ENCODE peak calls at places on chromosomes 3 and 15, in five cellular contexts. D is HCT116, F is HepG2, G is heart left ventricle, E is IMR-90. I is an unnamed sample.
A peak's percentile ranks its signal among the peaks of the same experiment; 100 is the strongest.

GRCh38 chr3:71237661-71238060 is 345.9 kb downstream of the FOXP1 start:
- DNase-seq in D (no peak), F (no peak), G (no peak), E (no peak), I (no peak)

GRCh38 chr3:39028466-39028865 is 23.3 kb downstream of the SCN11A start:
- DNase-seq in D (no peak), F (no peak), G (no peak), E (no peak), I (no peak)

GRCh38 chr3:184260571-184261269 is 633 bp downstream of the CAMK2N2 start:
- DNase-seq in D (no peak), F (no peak), G (no peak), E (no peak), I (no peak)

GRCh38 chr15:74725241-74725774 is at the start of gene CYP1A1:
- DNase-seq in D (no peak), F (no peak), G (no peak), E (no peak), I (no peak)

GRCh38 chr3:25775936-25776335 is 7.3 kb downstream of the NGLY1 start:
- DNase-seq in D (no peak), F (no peak), G (no peak), E (no peak), I (no peak)

GRCh38 chr3:194675680-194676079 is 3.7 kb upstream of the LSG1 start:
- DNase-seq in D (no peak), F (no peak), G (no peak), E (no peak), I (no peak)

GRCh38 chr15:40190591-40190990 is 29.7 kb downstream of the BUB1B start:
- DNase-seq in D (no peak), F (no peak), G (no peak), E (peak; percentile 83), I (no peak)

GRCh38 chr15:38440353-38441129 is 13.4 kb upstream of the FAM98B start:
- DNase-seq in D (peak; percentile 47), F (peak; percentile 75), G (peak; percentile 16), E (peak; percentile 62), I (no peak)

GRCh38 chr15:74158855-74159650 is 14.5 kb upstream of the ISLR start:
- DNase-seq in D (no peak), F (no peak), G (no peak), E (no peak), I (no peak)

GRCh38 chr3:178916223-178916622 is 155.4 kb downstream of the ZMAT3 start:
- DNase-seq in D (no peak), F (no peak), G (no peak), E (no peak), I (no peak)

GRCh38 chr3:17014734-17015133 is 130.0 kb downstream of the PLCL2 start:
- DNase-seq in D (no peak), F (no peak), G (no peak), E (no peak), I (no peak)

GRCh38 chr3:127720985-127721384 is 48.2 kb downstream of the ABTB1 start:
- DNase-seq in D (no peak), F (no peak), G (no peak), E (no peak), I (no peak)

GRCh38 chr3:87128006-87128405 is 99.1 kb upstream of the CHMP2B start:
- DNase-seq in D (no peak), F (no peak), G (no peak), E (no peak), I (no peak)

GRCh38 chr3:112459750-112460149 is 39.5 kb downstream of the BTLA start:
- DNase-seq in D (no peak), F (no peak), G (no peak), E (no peak), I (no peak)

GRCh38 chr3:170033489-170033888 is 4.3 kb upstream of the GPR160 start:
- DNase-seq in D (no peak), F (no peak), G (no peak), E (no peak), I (peak; percentile 64)

GRCh38 chr3:53750253-53751210 is 95.7 kb downstream of the CHDH start:
- DNase-seq in D (no peak), F (no peak), G (peak; percentile 25), E (no peak), I (peak; percentile 19)

GRCh38 chr15:32778391-32779176 is 60.8 kb downstream of the GREM1 start:
- DNase-seq in D (no peak), F (no peak), G (no peak), E (no peak), I (no peak)

GRCh38 chr3:45997942-45998341 is 2.3 kb upstream of the FYCO1 start:
- DNase-seq in D (no peak), F (no peak), G (no peak), E (no peak), I (no peak)

GRCh38 chr3:45992820-45993219 is 2.8 kb downstream of the FYCO1 start:
- DNase-seq in D (no peak), F (no peak), G (no peak), E (peak; percentile 63), I (no peak)

GRCh38 chr3:45993421-45994027 is 2.1 kb downstream of the FYCO1 start:
- DNase-seq in D (no peak), F (no peak), G (no peak), E (no peak), I (no peak)

GRCh38 chr3:45994661-45995369 is 809 bp downstream of the FYCO1 start:
- DNase-seq in D (no peak), F (peak; percentile 7), G (peak; percentile 17), E (no peak), I (peak; percentile 57)

DNA sequence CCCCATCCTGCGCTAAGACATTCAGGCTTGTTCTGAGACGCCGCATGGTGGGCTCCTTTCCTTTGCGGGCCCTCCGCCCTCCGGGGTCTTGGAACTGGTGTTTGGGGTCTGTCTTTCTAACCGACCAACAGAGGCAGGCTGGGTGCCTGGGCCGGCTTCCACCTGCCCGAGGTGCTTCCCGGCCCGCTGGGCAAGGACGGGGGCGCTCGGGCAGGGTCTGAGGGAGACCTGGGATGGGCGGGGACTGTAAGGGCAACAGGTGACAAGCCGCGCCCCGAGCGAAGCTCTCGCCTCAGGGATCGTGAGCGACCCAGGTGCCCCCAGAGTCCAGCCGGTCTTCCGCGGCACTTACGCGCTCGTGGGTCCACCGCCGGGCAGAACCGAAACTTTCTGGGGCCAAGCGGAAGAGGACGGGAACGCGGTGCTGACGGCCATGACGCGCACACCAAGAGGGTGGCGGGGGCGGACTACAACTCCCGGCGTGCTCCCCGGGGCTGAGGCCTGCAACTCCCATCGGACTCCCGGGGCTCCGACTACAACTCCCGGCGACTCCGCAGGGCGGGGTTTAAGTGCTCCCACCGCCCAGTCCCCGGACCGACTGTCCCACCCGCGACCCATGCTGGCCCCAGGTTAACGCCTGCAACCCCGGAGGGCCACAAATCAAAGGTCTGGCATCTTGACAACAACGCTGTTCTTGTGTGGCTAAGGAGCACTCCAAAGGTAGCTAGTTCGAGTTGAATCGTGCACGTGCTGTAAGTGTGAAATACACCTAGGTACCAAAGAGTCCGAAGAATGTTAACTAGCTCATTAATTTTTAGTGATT is at the start of gene FYCO1:
- DNase-seq in D (peak; percentile 76), F (peak; percentile 78), G (peak; percentile 96), E (peak; percentile 86), I (peak; percentile 95)
- TF ChIP-seq POLR2A in D (no peak), F (peak; percentile 84), G (peak; percentile 77), E (peak; percentile 28), I (peak; percentile 35)

GRCh38 chr3:148074916-148075315 is 622.8 kb upstream of the AGTR1 start:
- DNase-seq in D (no peak), F (no peak), G (no peak), E (no peak), I (no peak)
- H3K9me3 ChIP-seq in D (no peaks in the 10 kb centered on the region), F (no peaks in the 10 kb centered on the region), G (no peaks in the 10 kb centered on the region), E (no peaks in the 10 kb centered on the region), I (no peaks in the 10 kb centered on the region)

GRCh38 chr15:92810418-92811138 is 89.5 kb upstream of the CHD2 start:
- DNase-seq in D (no peak), F (no peak), G (peak; percentile 75), E (peak; percentile 78), I (peak; percentile 52)

GRCh38 chr15:92808611-92809063 is 91.5 kb upstream of the CHD2 start:
- DNase-seq in D (no peak), F (no peak), G (peak; percentile 59), E (peak; percentile 43), I (no peak)

GRCh38 chr15:92807971-92808571 is 92.1 kb upstream of the CHD2 start:
- DNase-seq in D (no peak), F (no peak), G (no peak), E (no peak), I (peak; percentile 21)

GRCh38 chr15:92809880-92810361 is 90.2 kb upstream of the CHD2 start:
- DNase-seq in D (no peak), F (no peak), G (no peak), E (peak; percentile 68), I (peak; percentile 56)

GRCh38 chr15:92809064-92809879 is 90.9 kb upstream of the CHD2 start:
- DNase-seq in D (peak; percentile 83), F (peak; percentile 95), G (peak; percentile 99), E (peak; percentile 96), I (peak; percentile 99)
- TF ChIP-seq POLR2A in D (peak; percentile 79), F (peak; percentile 84), G (peak; percentile 75), E (peak; percentile 71), I (peak; percentile 43)

GRCh38 chr15:25238126-25238525 is 200.7 kb downstream of the UBE3A start:
- DNase-seq in D (no peak), F (no peak), G (no peak), E (no peak), I (no peak)
- H3K9me3 ChIP-seq in D (peaks cover 4% of the 10 kb centered on the region), F (peaks cover 100% of the 10 kb centered on the region), G (peaks cover 28% of the 10 kb centered on the region), E (peaks cover 78% of the 10 kb centered on the region), I (no peaks in the 10 kb centered on the region)

GRCh38 chr3:152320201-152320617 is 51.5 kb downstream of the MBNL1 start:
- DNase-seq in D (no peak), F (no peak), G (no peak), E (peak; percentile 59), I (no peak)
- TF ChIP-seq POLR2A in D (no peak), F (no peak), G (no peak), E (no peak), I (no peak)

GRCh38 chr3:196518999-196519737 is 4.0 kb upstream of the SMCO1 start:
- DNase-seq in D (peak; percentile 86), F (peak; percentile 82), G (peak; percentile 65), E (peak; percentile 73), I (peak; percentile 35)
- H3K9me3 ChIP-seq in D (no peaks in the 10 kb centered on the region), F (no peaks in the 10 kb centered on the region), G (peaks cover 42% of the 10 kb centered on the region), E (peaks cover 31% of the 10 kb centered on the region), I (peaks cover 26% of the 10 kb centered on the region)

GRCh38 chr3:124584245-124584551 is 146.1 kb upstream of the UMPS start:
- DNase-seq in D (no peak), F (no peak), G (no peak), E (no peak), I (no peak)

GRCh38 chr3:124586126-124587052 is 143.9 kb upstream of the UMPS start:
- DNase-seq in D (no peak), F (peak; percentile 25), G (no peak), E (no peak), I (no peak)

GRCh38 chr3:124582621-124583437 is 147.4 kb upstream of the UMPS start:
- DNase-seq in D (no peak), F (peak; percentile 73), G (no peak), E (no peak), I (no peak)

GRCh38 chr3:124587053-124587408 is 143.2 kb upstream of the UMPS start:
- DNase-seq in D (no peak), F (no peak), G (no peak), E (no peak), I (no peak)

GRCh38 chr3:124584552-124585391 is 145.5 kb upstream of the UMPS start:
- DNase-seq in D (peak; percentile 38), F (peak; percentile 73), G (peak; percentile 81), E (peak; percentile 22), I (peak; percentile 89)
- TF ChIP-seq POLR2A in D (no peak), F (peak; percentile 80), G (peak; percentile 88), E (no peak), I (peak; percentile 79)